ENCODE peak calls at places on chromosomes 7 and 10, in six cellular contexts. H is glomerular endothelial cell; K is effector CD8-positive, alpha-beta T cell; N is prostate gland; I is GM20000; Q is BE2C. Z is an unnamed sample.

GRCh38 chr10:125106586-125106985 is 53.8 kb downstream of the CTBP2 start:
- DNase-seq in K (no peak), I (no peak), N (no peak), Q (no peak), H (no peak), Z (no peak)

GRCh38 chr7:26363465-26363864 is 71.8 kb downstream of the SNX10 start:
- DNase-seq in N (no peak), K (no peak), H (no peak), I (no peak), Q (no peak), Z (no peak)

GRCh38 chr10:99235872-99236626 is 397 bp upstream of the HPSE2 start:
- DNase-seq in Q (no peak), K (no peak), N (no peak), I (no peak), H (no peak), Z (no peak)

GRCh38 chr7:79298145-79298760 is 155.2 kb downstream of the MAGI2 start:
- DNase-seq in Q (peak; percentile 52), H (peak; percentile 52), K (no peak), I (peak; percentile 14), N (no peak), Z (no peak)

GRCh38 chr7:142568430-142569097 is 180.7 kb upstream of the PRSS1 start:
- DNase-seq in I (no peak), N (no peak), Q (no peak), K (no peak), H (no peak), Z (no peak)

GRCh38 chr10:68047554-68048327 is 27.3 kb downstream of the HERC4 start:
- DNase-seq in H (no peak), N (no peak), K (no peak), Q (no peak), I (no peak), Z (no peak)

GRCh38 chr10:62735464-62736188 is 68.9 kb upstream of the ADO start:
- DNase-seq in I (peak; percentile 32), N (no peak), Q (no peak), H (no peak), K (no peak), Z (no peak)

GRCh38 chr10:48605264-48605615 is 367 bp upstream of the ARHGAP22 start:
- DNase-seq in H (no peak), N (no peak), K (no peak), Q (no peak), I (no peak), Z (no peak)

GRCh38 chr7:71574153-71574894 is 442.4 kb downstream of the GALNT17 start:
- DNase-seq in I (no peak), Q (no peak), N (no peak), H (no peak), K (no peak), Z (no peak)

GRCh38 chr7:32583791-32584190 is 88.5 kb downstream of the AVL9 start:
- DNase-seq in H (no peak), K (no peak), I (no peak), N (no peak), Q (no peak), Z (no peak)

GRCh38 chr7:66140924-66141323 is 26.3 kb downstream of the CRCP start:
- DNase-seq in N (peak; percentile 66), Q (peak; percentile 77), K (no peak), I (no peak), H (peak; percentile 37), Z (no peak)

GRCh38 chr7:124773339-124773738 is 7.7 kb upstream of the GPR37 start:
- DNase-seq in I (no peak), Q (no peak), K (no peak), H (no peak), N (no peak), Z (no peak)

GRCh38 chr7:16084370-16084769 is 337.0 kb downstream of the CRPPA start:
- DNase-seq in N (no peak), H (no peak), I (no peak), K (no peak), Q (no peak), Z (no peak)

GRCh38 chr7:127905491-127906330 is 125.5 kb downstream of the LRRC4 start:
- DNase-seq in I (no peak), N (no peak), Q (no peak), K (no peak), H (no peak), Z (no peak)

GRCh38 chr7:117281562-117281961 is 41.3 kb downstream of the WNT2 start:
- DNase-seq in N (no peak), K (no peak), H (no peak), I (no peak), Q (no peak), Z (no peak)

GRCh38 chr7:98186452-98187137 is 24.6 kb upstream of the BHLHA15 start:
- DNase-seq in Q (no peak), H (no peak), I (no peak), N (no peak), K (no peak), Z (no peak)

GRCh38 chr10:35641430-35642015 is 573 bp downstream of the FZD8 start:
- DNase-seq in N (no peak), Q (peak; percentile 34), H (no peak), K (no peak), I (peak; percentile 69), Z (peak; percentile 5)

GRCh38 chr10:32143302-32143847 is 87.2 kb upstream of the KIF5B start:
- DNase-seq in K (no peak), N (no peak), Q (no peak), H (no peak), I (no peak), Z (no peak)

GRCh38 chr10:126060232-126060935 is 164.0 kb downstream of the FANK1 start:
- DNase-seq in K (no peak), I (no peak), Q (no peak), N (no peak), H (peak; percentile 41), Z (no peak)

GRCh38 chr10:110305767-110306451 is 1.2 kb upstream of the SMNDC1 start:
- DNase-seq in I (peak; percentile 68), N (peak; percentile 38), K (peak; percentile 4), Q (peak; percentile 40), H (peak; percentile 89), Z (no peak)

GRCh38 chr7:104179178-104179577 is 28.6 kb downstream of the ORC5 start:
- DNase-seq in I (no peak), N (no peak), K (no peak), H (no peak), Q (no peak), Z (no peak)

GRCh38 chr10:132617781-132618052 is 80.1 kb downstream of the INPP5A start:
- DNase-seq in I (no peak), H (no peak), N (no peak), Q (no peak), K (no peak), Z (no peak)

GRCh38 chr10:131700506-131700905 is 200.3 kb upstream of the PPP2R2D start:
- DNase-seq in H (no peak), K (no peak), Q (no peak), I (no peak), N (no peak), Z (no peak)

GRCh38 chr10:110865804-110866482 is 5.8 kb upstream of the PDCD4 start:
- DNase-seq in I (no peak), Q (no peak), N (no peak), K (no peak), H (no peak), Z (peak; percentile 49)